ENCODE peak calls at places on chromosome 9, in four cellular contexts. J, I, S and V are unnamed samples.

GRCh38 chr9:114893622-114894021 is 36.8 kb downstream of the TNFSF8 start:
- DNase-seq in S (no peak), J (no peak), I (no peak), V (no peak)

GRCh38 chr9:75438716-75439115 is 350.4 kb downstream of the OSTF1 start:
- DNase-seq in S (no peak), J (no peak), I (no peak), V (no peak)

GRCh38 chr9:114281421-114282103 is 41.3 kb upstream of the ORM1 start:
- DNase-seq in J (no peak), I (peak), S (no peak), V (no peak)

GRCh38 chr9:114097613-114098020 is 1.5 kb downstream of the KIF12 start:
- DNase-seq in J (no peak), I (no peak), S (no peak), V (no peak)

GRCh38 chr9:108606408-108606807 is 249.4 kb downstream of the ACTL7B start:
- DNase-seq in J (no peak), S (no peak), I (no peak), V (no peak)

GRCh38 chr9:125258832-125259534 is 2.6 kb upstream of the GAPVD1 start:
- DNase-seq in I (peak), J (no peak), S (no peak), V (no peak)

GRCh38 chr9:79149585-79149984 is 422.2 kb upstream of the TLE4 start:
- DNase-seq in I (no peak), S (no peak), J (no peak), V (no peak)

GRCh38 chr9:110659891-110660541 is 8.6 kb upstream of the MUSK start:
- DNase-seq in J (no peak), S (no peak), I (no peak), V (no peak)

GRCh38 chr9:102844754-102845153 is 150.4 kb upstream of the CYLC2 start:
- DNase-seq in J (no peak), S (no peak), I (no peak), V (no peak)

GRCh38 chr9:36714161-36714560 is 141.5 kb downstream of the MELK start:
- DNase-seq in J (no peak), S (no peak), I (no peak), V (no peak)

GRCh38 chr9:129582865-129583264 is 38.0 kb downstream of the C9orf50 start:
- DNase-seq in I (no peak), J (peak), S (no peak), V (no peak)

GRCh38 chr9:37390759-37391158 is 31.7 kb upstream of the GRHPR start:
- DNase-seq in I (no peak), J (peak), S (no peak), V (peak)

GRCh38 chr9:132167192-132167591 is 5.3 kb downstream of the NTNG2 start:
- DNase-seq in S (no peak), J (no peak), I (no peak), V (no peak)

GRCh38 chr9:137728444-137729311 is 109.9 kb downstream of the EHMT1 start:
- DNase-seq in I (no peak), J (no peak), S (no peak), V (no peak)

GRCh38 chr9:108467653-108468324 is 388.0 kb downstream of the ACTL7B start:
- DNase-seq in S (no peak), I (peak), J (no peak), V (no peak)

GRCh38 chr9:14170973-14171596 is 142.9 kb downstream of the NFIB start:
- DNase-seq in I (no peak), J (no peak), S (no peak), V (no peak)

GRCh38 chr9:124975131-124975530 is 34.2 kb upstream of the GOLGA1 start:
- DNase-seq in J (no peak), I (no peak), S (no peak), V (no peak)

GRCh38 chr9:38360880-38361836 is 31.3 kb upstream of the ALDH1B1 start:
- DNase-seq in I (peak), J (no peak), S (no peak), V (no peak)

GRCh38 chr9:114177423-114178064 is 22.2 kb downstream of the COL27A1 start:
- DNase-seq in S (no peak), I (peak), J (no peak), V (no peak)

GRCh38 chr9:81586786-81587185 is 102.6 kb downstream of the TLE1 start:
- DNase-seq in S (no peak), J (no peak), I (no peak), V (no peak)

GRCh38 chr9:78031826-78032598 is 401 bp upstream of the GNAQ start:
- DNase-seq in S (peak), J (peak), I (peak), V (peak)

GRCh38 chr9:103942171-103942570 is 151.9 kb upstream of the SMC2 start:
- DNase-seq in J (no peak), S (no peak), I (no peak), V (no peak)

GRCh38 chr9:113624721-113625120 is 161.2 kb downstream of the RGS3 start:
- DNase-seq in S (no peak), J (no peak), I (no peak), V (no peak)

GRCh38 chr9:77707696-77708095 is 59.6 kb upstream of the GNA14 start:
- DNase-seq in S (no peak), I (no peak), J (no peak), V (no peak)